ENCODE peak calls at places on chromosome 13, in four cellular contexts. X is stimulated activated CD8-positive, alpha-beta memory T cell treated with anti-CD3 and anti-CD28 coated beads, Interleukin-15, amount 100 ng/mL, for 1 hour; K is AG09309; N is amygdala. S is an unnamed sample.

GRCh38 chr13:52447354-52447753 is 3.1 kb downstream of the VPS36 start:
- DNase-seq in X (no peak), K (no peak), N (no peak), S (no peak)

GRCh38 chr13:51419015-51419636 is 33.7 kb downstream of the INTS6 start:
- DNase-seq in X (no peak), K (no peak), N (no peak), S (no peak)

GRCh38 chr13:51929699-51930098 is 67.9 kb downstream of the CCDC70 start:
- DNase-seq in X (no peak), K (no peak), N (no peak), S (no peak)

GRCh38 chr13:52845334-52845761 is 3.1 kb downstream of the PCDH8 start:
- DNase-seq in X (no peak), K (no peak), N (no peak), S (no peak)

GRCh38 chr13:35984776-35985453 is 146.3 kb downstream of the DCLK1 start:
- DNase-seq in X (no peak), K (no peak), N (peak), S (no peak)

GRCh38 chr13:44221657-44222056 is 152.0 kb upstream of the SERP2 start:
- DNase-seq in X (no peak), K (no peak), N (no peak), S (no peak)

GRCh38 chr13:51339354-51339753 is at the start of gene SERPINE3:
- DNase-seq in X (no peak), K (no peak), N (no peak), S (no peak)

GRCh38 chr13:48750588-48751383 is 97.1 kb downstream of the CYSLTR2 start:
- DNase-seq in X (no peak), K (no peak), N (no peak), S (no peak)

GRCh38 chr13:29591310-29591709 is 4.2 kb downstream of the SLC7A1 start:
- DNase-seq in X (no peak), K (no peak), N (no peak), S (no peak)

GRCh38 chr13:52010890-52011689 is at the start of gene ATP7B:
- DNase-seq in X (no peak), K (no peak), N (peak), S (no peak)

GRCh38 chr13:30178976-30179375 is 128.4 kb downstream of the KATNAL1 start:
- DNase-seq in X (no peak), K (no peak), N (no peak), S (no peak)

GRCh38 chr13:110485604-110486003 is 75.9 kb downstream of the RAB20 start:
- DNase-seq in X (no peak), K (no peak), N (no peak), S (no peak)

GRCh38 chr13:24629320-24629719 is 50.9 kb upstream of the ATP12A start:
- DNase-seq in X (no peak), K (no peak), N (no peak), S (no peak)

GRCh38 chr13:94232956-94233355 is 246.5 kb downstream of the DCT start:
- DNase-seq in X (no peak), K (no peak), N (no peak), S (no peak)

GRCh38 chr13:22014469-22014868 is 343.6 kb downstream of the FGF9 start:
- DNase-seq in X (no peak), K (no peak), N (no peak), S (no peak)

GRCh38 chr13:110306340-110306959 is 507 bp downstream of the COL4A1 start:
- DNase-seq in X (no peak), K (no peak), N (no peak), S (no peak)

GRCh38 chr13:101875717-101876393 is 423.4 kb downstream of the ITGBL1 start:
- DNase-seq in X (no peak), K (peak), N (no peak), S (no peak)

GRCh38 chr13:24149306-24150032 is 11.1 kb upstream of the SPATA13 start:
- DNase-seq in X (no peak), K (no peak), N (no peak), S (no peak)

GRCh38 chr13:40983269-40983668 is 35.8 kb downstream of the ELF1 start:
- DNase-seq in X (no peak), K (no peak), N (no peak), S (no peak)

GRCh38 chr13:100148422-100148821 is 59.5 kb downstream of the PCCA start:
- DNase-seq in X (no peak), K (no peak), N (no peak), S (no peak)

GRCh38 chr13:40116008-40116407 is 460.5 kb downstream of the COG6 start:
- DNase-seq in X (no peak), K (peak), N (no peak), S (no peak)

GRCh38 chr13:51048166-51048461 is 63.0 kb downstream of the C13orf42 start:
- DNase-seq in X (no peak), K (no peak), N (no peak), S (no peak)

GRCh38 chr13:27549406-27549981 is 70.8 kb downstream of the LNX2 start:
- DNase-seq in X (no peak), K (no peak), N (no peak), S (no peak)

GRCh38 chr13:99894835-99895427 is 76.6 kb downstream of the ZIC5 start:
- DNase-seq in X (no peak), K (no peak), N (no peak), S (no peak)

GRCh38 chr13:27036236-27036981 is 135.2 kb downstream of the USP12 start:
- DNase-seq in X (no peak), K (no peak), N (no peak), S (no peak)

GRCh38 chr13:61850794-61851193 is 435.1 kb upstream of the PCDH20 start:
- DNase-seq in X (no peak), K (no peak), N (no peak), S (no peak)

GRCh38 chr13:105969761-105970160 is 565.7 kb downstream of the EFNB2 start:
- DNase-seq in X (no peak), K (peak), N (no peak), S (no peak)

GRCh38 chr13:44406617-44407016 is 33.0 kb downstream of the SERP2 start:
- DNase-seq in X (no peak), K (no peak), N (no peak), S (no peak)

S was measured in dorsolateral prefrontal cortex.